ENCODE peak calls at places on chromosomes 2 and 18, in six cellular contexts. K is H1, Q is mesendoderm, H is mesenchymal stem cell, M is IMR-90, Y is trophoblast cell. R is an unnamed sample.

GRCh38 chr2:28647682-28648081 is 103.9 kb upstream of the PPP1CB start:
- DNase-seq in Y (peak), H (no peak), K (no peak), Q (no peak), M (no peak), R (no peak)

GRCh38 chr2:38394903-38395341 is 17.8 kb upstream of the ATL2 start:
- DNase-seq in M (no peak), K (no peak), Y (no peak), H (peak), Q (peak), R (no peak)

GRCh38 chr2:203394519-203395227 is 66.5 kb downstream of the ABI2 start:
- DNase-seq in Y (no peak), M (no peak), Q (peak), K (no peak), H (no peak), R (no peak)

GRCh38 chr2:8821276-8822217 is 15.9 kb downstream of the KIDINS220 start:
- DNase-seq in Y (peak), M (peak), H (peak), Q (no peak), K (no peak), R (no peak)

GRCh38 chr2:30776831-30777652 is 30.2 kb downstream of the CAPN13 start:
- DNase-seq in M (no peak), Y (no peak), H (no peak), K (no peak), Q (no peak), R (no peak)

GRCh38 chr2:79860233-79861058 is 347.6 kb downstream of the CTNNA2 start:
- DNase-seq in H (peak), Y (no peak), Q (peak), M (peak), K (no peak), R (peak)

GRCh38 chr2:205885492-205886099 is 200.4 kb downstream of the INO80D start:
- DNase-seq in Q (peak), H (peak), Y (peak), K (peak), M (peak), R (peak)

GRCh38 chr2:141957827-141958440 is 172.9 kb downstream of the LRP1B start:
- DNase-seq in K (no peak), Y (no peak), M (no peak), Q (peak), H (peak), R (no peak)

GRCh38 chr18:25873833-25874232 is 216.6 kb downstream of the SS18 start:
- DNase-seq in M (peak), Q (peak), Y (peak), H (no peak), K (no peak), R (no peak)

GRCh38 chr2:48110497-48110896 is 204.2 kb upstream of the FBXO11 start:
- DNase-seq in M (no peak), Q (peak), Y (no peak), H (no peak), K (no peak), R (no peak)

GRCh38 chr2:15584316-15584715 is 7.4 kb upstream of the DDX1 start:
- DNase-seq in M (no peak), Y (no peak), Q (no peak), K (no peak), H (no peak), R (no peak)

GRCh38 chr2:171244466-171244969 is 83.8 kb upstream of the TLK1 start:
- DNase-seq in Y (no peak), Q (peak), M (peak), H (peak), K (no peak), R (no peak)

GRCh38 chr18:44715245-44715644 is 34.6 kb downstream of the SETBP1 start:
- DNase-seq in Y (peak), M (no peak), H (peak), K (no peak), Q (peak), R (no peak)

GRCh38 chr2:96882230-96882629 is 12.3 kb upstream of the SEMA4C start:
- DNase-seq in Y (peak), M (no peak), H (no peak), K (no peak), Q (peak), R (no peak)

GRCh38 chr2:112584134-112584890 is at the start of gene CHCHD5:
- DNase-seq in Y (peak), K (peak), H (peak), M (peak), Q (peak), R (peak)
- H2BK5ac ChIP-seq in Y (peak), K (peak), H (peak), M (peak), Q (peak), R (peak)

DNA sequence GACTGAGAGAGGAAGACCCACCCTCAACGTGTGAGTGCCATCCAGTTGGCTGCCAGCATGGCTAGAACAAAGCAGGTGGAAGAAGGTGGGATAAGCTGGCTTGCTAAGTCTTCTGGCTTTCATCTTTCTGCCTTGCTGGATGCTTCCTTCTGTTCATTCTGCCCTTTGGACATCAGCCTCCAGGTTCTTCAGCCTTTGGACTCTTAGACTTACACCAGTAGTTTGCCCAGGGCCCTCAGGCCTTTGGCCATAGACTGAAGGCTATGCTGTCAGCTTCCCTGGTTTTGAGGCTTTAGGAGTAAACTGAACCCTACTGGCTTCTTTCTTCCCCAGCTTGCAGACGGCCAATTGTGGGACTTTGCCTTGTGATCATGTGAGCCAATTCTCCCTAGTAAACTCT is 155.0 kb upstream of the SERTAD2 start:
- DNase-seq in Y (no peak), Q (no peak), M (no peak), H (no peak), K (no peak), R (no peak)
- H3K4me3 ChIP-seq in Y (no peak), Q (no peak), M (no peak), H (no peak), K (no peak), R (no peak)

DNA sequence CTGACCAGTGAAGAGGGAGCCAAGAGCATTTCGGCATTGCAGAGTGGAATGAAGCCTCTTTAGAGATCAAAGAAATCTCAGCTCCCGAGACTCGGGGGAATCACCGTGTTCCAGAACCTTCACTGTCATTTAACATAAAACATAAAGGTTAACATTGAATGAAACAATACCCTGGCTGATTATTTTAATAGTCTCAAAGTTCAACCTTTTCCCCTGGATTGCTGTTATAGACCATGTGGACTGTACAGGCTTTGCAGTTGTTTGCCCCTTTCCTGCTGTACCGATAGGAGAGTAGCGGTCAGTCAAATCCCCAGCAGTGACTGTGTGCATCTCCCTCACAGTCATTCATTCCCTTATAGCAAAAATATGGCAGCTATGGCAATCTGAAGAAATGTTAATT is 48.4 kb downstream of the POU3F3 start:
- DNase-seq in M (no peak), K (no peak), H (no peak), Y (no peak), Q (no peak), R (no peak)
- H4K8ac ChIP-seq in M (no peak), K (no peak), H (no peak), Y (no peak), Q (no peak), R (no peak)

GRCh38 chr2:195479407-195479806 is 177.6 kb upstream of the SLC39A10 start:
- DNase-seq in Q (peak), K (no peak), H (no peak), Y (no peak), M (no peak), R (no peak)
- H2BK5ac ChIP-seq in Q (no peak), K (no peak), H (no peak), Y (no peak), M (no peak), R (no peak)

GRCh38 chr2:95399061-95399460 is 3.4 kb upstream of the FAHD2A start:
- DNase-seq in K (no peak), Q (no peak), Y (peak), M (no peak), H (no peak), R (no peak)

GRCh38 chr2:95402370-95403203 is at the start of gene FAHD2A:
- DNase-seq in H (peak), Y (peak), M (peak), K (no peak), Q (peak), R (peak)

GRCh38 chr2:95401480-95401879 is 1.0 kb upstream of the FAHD2A start:
- DNase-seq in Q (no peak), K (no peak), H (no peak), Y (no peak), M (no peak), R (no peak)
- H3K4me3 ChIP-seq in Q (no peak), K (peak), H (peak), Y (no peak), M (peak), R (no peak)

GRCh38 chr2:233115761-233116160 is 55.6 kb downstream of the INPP5D start:
- DNase-seq in K (no peak), H (no peak), M (no peak), Y (no peak), Q (no peak), R (no peak)
- H4K8ac ChIP-seq in K (no peak), H (no peak), M (no peak), Y (no peak), Q (no peak), R (peak)

GRCh38 chr2:120735750-120736170 is at the start of gene GLI2:
- DNase-seq in M (peak), Q (peak), Y (peak), H (peak), K (peak), R (peak)
- H2BK5ac ChIP-seq in M (peak), Q (peak), Y (peak), H (peak), K (peak), R (peak)

R was measured in neuronal stem cell.